ENCODE peak calls at places on chromosomes 6 and 20, in five cellular contexts. One of them, this sample, is unnamed.

GRCh38 chr6:99219788-99220187 is 129.7 kb downstream of the FAXC start:
- DNase-seq in HL-60: no peak
- DNase-seq in naive thymus-derived CD8-positive, alpha-beta T cell: no peak
- DNase-seq in ELR: peak
- DNase-seq in ecto neural progenitor cell: peak
- DNase-seq in this sample: no peak

GRCh38 chr6:147017153-147017552 is 187.1 kb upstream of the STXBP5 start:
- DNase-seq in ecto neural progenitor cell: no peak
- DNase-seq in naive thymus-derived CD8-positive, alpha-beta T cell: no peak
- DNase-seq in ELR: no peak
- DNase-seq in HL-60: no peak
- DNase-seq in this sample: no peak

GRCh38 chr6:122717350-122717749 is 62.2 kb upstream of the FABP7 start:
- DNase-seq in ELR: peak
- DNase-seq in naive thymus-derived CD8-positive, alpha-beta T cell: no peak
- DNase-seq in HL-60: no peak
- DNase-seq in ecto neural progenitor cell: peak
- DNase-seq in this sample: no peak

GRCh38 chr6:2229039-2229438 is 16.4 kb downstream of the GMDS start:
- DNase-seq in ELR: no peak
- DNase-seq in naive thymus-derived CD8-positive, alpha-beta T cell: no peak
- DNase-seq in HL-60: no peak
- DNase-seq in ecto neural progenitor cell: no peak
- DNase-seq in this sample: no peak

GRCh38 chr20:13995841-13996240 is 525 bp downstream of the MACROD2 start:
- DNase-seq in ecto neural progenitor cell: peak
- DNase-seq in ELR: no peak
- DNase-seq in HL-60: peak
- DNase-seq in naive thymus-derived CD8-positive, alpha-beta T cell: no peak
- DNase-seq in this sample: no peak

GRCh38 chr20:41956316-41957050 is 338.3 kb upstream of the CHD6 start:
- DNase-seq in ecto neural progenitor cell: no peak
- DNase-seq in naive thymus-derived CD8-positive, alpha-beta T cell: no peak
- DNase-seq in HL-60: no peak
- DNase-seq in ELR: peak
- DNase-seq in this sample: no peak

GRCh38 chr6:71419954-71420692 is 131.5 kb downstream of the OGFRL1 start:
- DNase-seq in naive thymus-derived CD8-positive, alpha-beta T cell: no peak
- DNase-seq in ELR: peak
- DNase-seq in ecto neural progenitor cell: no peak
- DNase-seq in HL-60: no peak
- DNase-seq in this sample: no peak

GRCh38 chr20:47319517-47320252 is 36.8 kb downstream of the ZMYND8 start:
- DNase-seq in HL-60: no peak
- DNase-seq in naive thymus-derived CD8-positive, alpha-beta T cell: no peak
- DNase-seq in ecto neural progenitor cell: peak
- DNase-seq in ELR: peak
- DNase-seq in this sample: no peak

GRCh38 chr6:64084201-64084663 is 448.6 kb downstream of the PHF3 start:
- DNase-seq in ELR: no peak
- DNase-seq in ecto neural progenitor cell: no peak
- DNase-seq in naive thymus-derived CD8-positive, alpha-beta T cell: no peak
- DNase-seq in HL-60: no peak
- DNase-seq in this sample: no peak

GRCh38 chr6:23505021-23505420 is 621.0 kb upstream of the NRSN1 start:
- DNase-seq in ecto neural progenitor cell: no peak
- DNase-seq in HL-60: no peak
- DNase-seq in naive thymus-derived CD8-positive, alpha-beta T cell: no peak
- DNase-seq in ELR: no peak
- DNase-seq in this sample: no peak

GRCh38 chr6:111173946-111174345 is 86.6 kb downstream of the SLC16A10 start:
- DNase-seq in ecto neural progenitor cell: no peak
- DNase-seq in ELR: peak
- DNase-seq in naive thymus-derived CD8-positive, alpha-beta T cell: no peak
- DNase-seq in HL-60: no peak
- DNase-seq in this sample: no peak

GRCh38 chr6:116059713-116060571 is 749 bp downstream of the FRK start:
- DNase-seq in naive thymus-derived CD8-positive, alpha-beta T cell: no peak
- DNase-seq in ecto neural progenitor cell: no peak
- DNase-seq in ELR: no peak
- DNase-seq in HL-60: no peak
- DNase-seq in this sample: no peak

GRCh38 chr6:32607988-32608298 is 18.3 kb upstream of the HLA-DRB1 start:
- DNase-seq in ELR: no peak
- DNase-seq in HL-60: no peak
- DNase-seq in ecto neural progenitor cell: no peak
- DNase-seq in naive thymus-derived CD8-positive, alpha-beta T cell: no peak
- DNase-seq in this sample: no peak

This sample was measured in CD4-positive, alpha-beta T cell.